ENCODE peak calls at places on chromosomes 12 and 14, in nine cellular contexts. Z is tibial nerve, D is progenitor cell of endocrine pancreas, R is mammary epithelial cell, E is RWPE2, O is fibroblast of mammary gland, A is ovary, W is tibial artery, I is Calu3. S is an unnamed sample.

GRCh38 chr12:16352481-16352880 is 5.0 kb downstream of the MGST1 start:
- DNase-seq in Z (no peak), D (no peak), R (peak; percentile 11), E (no peak), O (peak; percentile 44), A (no peak), W (no peak), I (no peak), S (no peak)

GRCh38 chr12:13173012-13173441 is 23.5 kb upstream of the EMP1 start:
- DNase-seq in Z (peak; percentile 57), D (no peak), R (no peak), E (no peak), O (peak; percentile 96), A (no peak), W (no peak), I (no peak), S (no peak)

GRCh38 chr12:83818888-83819287 is 1093.7 kb downstream of the SLC6A15 start:
- DNase-seq in Z (no peak), D (no peak), R (peak; percentile 37), E (peak; percentile 46), O (peak; percentile 74), A (no peak), W (no peak), I (peak; percentile 56), S (no peak)

GRCh38 chr12:57771271-57771872 is 533 bp downstream of the METTL1 start:
- DNase-seq in Z (peak; percentile 90), D (peak; percentile 59), R (peak; percentile 47), E (peak; percentile 93), O (peak; percentile 92), A (peak; percentile 95), W (peak; percentile 91), I (peak; percentile 95), S (no peak)

GRCh38 chr14:103725001-103725682 is 9.5 kb downstream of the ZFYVE21 start:
- DNase-seq in Z (no peak), D (no peak), R (no peak), E (no peak), O (no peak), A (no peak), W (no peak), I (no peak), S (no peak)

GRCh38 chr12:108773798-108774788 is 42.8 kb upstream of the CORO1C start:
- DNase-seq in Z (peak; percentile 70), D (no peak), R (peak; percentile 91), E (no peak), O (peak; percentile 82), A (peak; percentile 61), W (peak; percentile 97), I (peak; percentile 57), S (no peak)

GRCh38 chr12:1318327-1319031 is 275.9 kb downstream of the FBXL14 start:
- DNase-seq in Z (no peak), D (no peak), R (peak; percentile 52), E (no peak), O (peak; percentile 44), A (no peak), W (no peak), I (peak; percentile 41), S (peak; percentile 60)

GRCh38 chr14:68047910-68048309 is 228.3 kb downstream of the RAD51B start:
- DNase-seq in Z (no peak), D (no peak), R (no peak), E (no peak), O (peak; percentile 33), A (no peak), W (no peak), I (no peak), S (no peak)

GRCh38 chr14:105260826-105261438 is 12.6 kb downstream of the BTBD6 start:
- DNase-seq in Z (no peak), D (no peak), R (no peak), E (no peak), O (no peak), A (no peak), W (no peak), I (no peak), S (no peak)

GRCh38 chr12:3933074-3933818 is 60.0 kb upstream of the PARP11 start:
- DNase-seq in Z (no peak), D (no peak), R (no peak), E (no peak), O (no peak), A (no peak), W (no peak), I (no peak), S (no peak)

GRCh38 chr12:113005759-113006158 is 27.4 kb downstream of the OAS2 start:
- DNase-seq in Z (no peak), D (no peak), R (no peak), E (no peak), O (peak; percentile 8), A (no peak), W (no peak), I (peak; percentile 20), S (no peak)

GRCh38 chr14:74419086-74419485 is 6.9 kb downstream of the SYNDIG1L start:
- DNase-seq in Z (no peak), D (no peak), R (no peak), E (no peak), O (no peak), A (no peak), W (no peak), I (no peak), S (no peak)

GRCh38 chr12:112839386-112839972 is 47.9 kb downstream of the RPH3A start:
- DNase-seq in Z (no peak), D (no peak), R (peak; percentile 94), E (no peak), O (peak; percentile 45), A (no peak), W (no peak), I (peak; percentile 37), S (no peak)

GRCh38 chr12:51270067-51270846 is at the start of gene SMAGP:
- DNase-seq in Z (peak; percentile 5), D (peak; percentile 88), R (peak; percentile 69), E (peak; percentile 77), O (peak; percentile 30), A (peak; percentile 44), W (no peak), I (peak; percentile 90), S (peak; percentile 87)

GRCh38 chr12:52581481-52581880 is 7.8 kb upstream of the KRT74 start:
- DNase-seq in Z (no peak), D (no peak), R (peak; percentile 93), E (peak; percentile 71), O (peak; percentile 53), A (no peak), W (peak; percentile 11), I (no peak), S (peak; percentile 43)

GRCh38 chr14:75476274-75476995 is 45.8 kb upstream of the BATF start:
- DNase-seq in Z (no peak), D (no peak), R (no peak), E (no peak), O (no peak), A (peak; percentile 43), W (peak; percentile 24), I (no peak), S (no peak)

GRCh38 chr14:58096731-58097130 is 55.3 kb downstream of the ARMH4 start:
- DNase-seq in Z (no peak), D (no peak), R (no peak), E (no peak), O (no peak), A (no peak), W (no peak), I (no peak), S (no peak)

GRCh38 chr14:36835145-36835544 is 173.5 kb downstream of the PAX9 start:
- DNase-seq in Z (no peak), D (no peak), R (no peak), E (no peak), O (no peak), A (no peak), W (no peak), I (no peak), S (no peak)

GRCh38 chr12:42486407-42486806 is 103.1 kb downstream of the PRICKLE1 start:
- DNase-seq in Z (no peak), D (no peak), R (no peak), E (no peak), O (no peak), A (no peak), W (no peak), I (no peak), S (no peak)

GRCh38 chr14:50855558-50855957 is 16.3 kb upstream of the ABHD12B start:
- DNase-seq in Z (no peak), D (no peak), R (no peak), E (no peak), O (no peak), A (no peak), W (no peak), I (no peak), S (no peak)
- TF ChIP-seq CTCF in Z (no peak), D (no peak), R (no peak), E (no peak), O (peak; percentile 13), A (no peak), W (no peak), I (no peak), S (peak; percentile 66)

DNA sequence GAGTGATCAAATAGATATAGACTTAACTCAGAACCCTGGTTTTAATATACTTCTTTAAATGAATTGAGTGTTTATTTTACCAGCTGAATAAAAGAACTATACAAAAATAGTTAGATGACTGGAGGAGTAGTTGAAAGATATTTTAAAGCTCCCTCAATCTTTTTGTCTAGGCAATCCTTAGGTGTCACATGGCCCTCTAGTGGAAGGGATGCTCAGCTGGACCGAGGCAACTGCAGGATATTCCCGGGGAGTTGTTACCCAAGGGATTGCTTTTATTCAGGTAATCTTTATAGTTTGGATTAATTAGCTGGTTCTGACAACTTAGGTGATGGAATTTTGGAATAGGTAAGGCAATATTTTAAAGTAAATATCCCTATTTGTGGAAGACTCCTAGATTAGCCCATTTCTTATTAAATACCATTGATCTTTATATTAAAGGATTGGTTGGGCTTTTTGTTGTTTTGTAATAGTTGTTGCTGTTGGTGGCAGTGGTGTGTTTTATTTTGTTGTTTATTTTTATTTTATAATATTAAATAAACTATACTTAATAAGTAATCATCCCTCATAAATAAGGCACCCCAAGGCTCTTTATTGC is 57.1 kb downstream of the ZDHHC17 start:
- DNase-seq in Z (no peak), D (no peak), R (peak; percentile 29), E (no peak), O (peak; percentile 40), A (no peak), W (no peak), I (peak; percentile 50), S (no peak)
- TF ChIP-seq CTCF in Z (no peak), D (peak; percentile 62), R (peak; percentile 74), E (peak; percentile 81), O (peak; percentile 73), A (no peak), W (peak; percentile 47), I (peak; percentile 50), S (peak; percentile 84)

DNA sequence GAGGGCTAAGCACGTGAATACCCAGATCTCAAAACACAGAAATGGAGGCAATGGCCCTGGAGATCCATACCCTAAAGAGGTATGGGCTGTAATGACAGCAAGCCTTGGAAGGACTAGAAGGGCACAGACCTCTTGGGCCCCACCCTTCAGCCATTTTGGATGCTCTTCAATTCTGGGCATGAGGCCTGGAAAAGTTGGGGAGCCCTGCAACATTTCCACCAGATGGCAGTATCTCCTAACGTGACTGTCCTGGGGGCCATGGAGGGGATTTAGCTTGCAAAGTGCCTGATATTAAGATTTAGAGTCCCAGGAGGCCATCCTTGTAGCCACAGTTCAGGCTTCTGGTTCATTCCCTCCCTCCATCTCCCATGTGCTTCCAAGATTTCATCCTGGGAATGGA is 30.2 kb downstream of the KCNA5 start:
- DNase-seq in Z (no peak), D (no peak), R (no peak), E (no peak), O (peak; percentile 4), A (no peak), W (no peak), I (no peak), S (no peak)
- TF ChIP-seq CTCF in Z (no peak), D (peak; percentile 36), R (peak; percentile 17), E (peak; percentile 10), O (peak; percentile 24), A (no peak), W (no peak), I (no peak), S (peak; percentile 61)

GRCh38 chr12:129193263-129193871 is 340.1 kb downstream of the GLT1D1 start:
- DNase-seq in Z (no peak), D (no peak), R (no peak), E (no peak), O (peak; percentile 5), A (no peak), W (no peak), I (peak; percentile 41), S (no peak)
- TF ChIP-seq CTCF in Z (no peak), D (peak; percentile 70), R (peak; percentile 51), E (peak; percentile 38), O (peak; percentile 59), A (no peak), W (no peak), I (peak; percentile 87), S (peak; percentile 78)

S was measured in chondrocyte.